ENCODE peak calls at places on chromosomes 6 and 20, in four cellular contexts. U, B, V and F are unnamed samples.

GRCh38 chr20:3180319-3180718 is 7.0 kb upstream of the LZTS3 start:
- DNase-seq in U (no peak), B (no peak), V (no peak), F (no peak)

GRCh38 chr6:85449388-85449817 is 480 bp upstream of the NT5E start:
- DNase-seq in U (no peak), B (peak), V (no peak), F (no peak)

GRCh38 chr20:48302844-48303552 is 517.7 kb upstream of the SULF2 start:
- DNase-seq in U (no peak), B (no peak), V (no peak), F (no peak)

GRCh38 chr20:18971574-18971973 is 158.0 kb downstream of the SCP2D1 start:
- DNase-seq in U (no peak), B (no peak), V (no peak), F (no peak)

GRCh38 chr20:24699321-24700165 is 230.1 kb downstream of the SYNDIG1 start:
- DNase-seq in U (no peak), B (no peak), V (no peak), F (peak)

GRCh38 chr6:88513920-88514319 is 347.8 kb upstream of the CNR1 start:
- DNase-seq in U (no peak), B (no peak), V (no peak), F (no peak)

GRCh38 chr20:8205996-8206395 is 73.9 kb downstream of the PLCB1 start:
- DNase-seq in U (no peak), B (no peak), V (no peak), F (no peak)

GRCh38 chr6:166476634-166477215 is 94.0 kb upstream of the MPC1 start:
- DNase-seq in U (no peak), B (no peak), V (no peak), F (peak)

GRCh38 chr20:54099894-54100293 is 29.5 kb upstream of the BCAS1 start:
- DNase-seq in U (no peak), B (no peak), V (no peak), F (no peak)

GRCh38 chr6:36381502-36382389 is 5.7 kb downstream of the ETV7 start:
- DNase-seq in U (no peak), B (no peak), V (no peak), F (peak)

GRCh38 chr6:113513086-113513485 is 344.1 kb upstream of the MARCKS start:
- DNase-seq in U (no peak), B (no peak), V (no peak), F (no peak)

GRCh38 chr6:136158971-136159370 is 91.1 kb downstream of the MTFR2 start:
- DNase-seq in U (no peak), B (no peak), V (no peak), F (no peak)

GRCh38 chr6:38150681-38151296 is 331.3 kb downstream of the ZFAND3 start:
- DNase-seq in U (no peak), B (no peak), V (no peak), F (no peak)

GRCh38 chr6:87968435-87969278 is 79.0 kb upstream of the SPACA1 start:
- DNase-seq in U (no peak), B (no peak), V (no peak), F (peak)

GRCh38 chr20:56626367-56627121 is 2.6 kb upstream of the TFAP2C start:
- DNase-seq in U (no peak), B (no peak), V (no peak), F (peak)

GRCh38 chr6:111573118-111573883 is 32.4 kb downstream of the TRAF3IP2 start:
- DNase-seq in U (no peak), B (no peak), V (no peak), F (peak)

GRCh38 chr6:11496152-11497060 is 41.1 kb upstream of the TMEM170B start:
- DNase-seq in U (peak), B (peak), V (no peak), F (peak)

GRCh38 chr20:63017076-63017825 is 10.5 kb upstream of the BHLHE23 start:
- DNase-seq in U (no peak), B (no peak), V (peak), F (no peak)

GRCh38 chr20:5080384-5080877 is 39.3 kb downstream of the PCNA start:
- DNase-seq in U (no peak), B (peak), V (peak), F (no peak)

GRCh38 chr6:139940741-139941712 is 566.6 kb upstream of the CITED2 start:
- DNase-seq in U (no peak), B (no peak), V (no peak), F (no peak)

GRCh38 chr20:57813870-57814269 is 104.1 kb upstream of the PMEPA1 start:
- DNase-seq in U (no peak), B (no peak), V (no peak), F (no peak)

GRCh38 chr6:158316022-158316421 is 3.8 kb downstream of the TULP4 start:
- DNase-seq in U (no peak), B (no peak), V (no peak), F (no peak)

GRCh38 chr6:37004044-37004984 is 1.1 kb upstream of the FGD2 start:
- DNase-seq in U (no peak), B (no peak), V (no peak), F (no peak)

GRCh38 chr20:45070932-45071632 is 29.8 kb downstream of the KCNS1 start:
- DNase-seq in U (no peak), B (no peak), V (no peak), F (no peak)